ENCODE peak calls at places on chromosomes 7 and 10, in nine cellular contexts. Z, F, X, V, R, J, U, Q and L are unnamed samples.
A peak's percentile ranks its signal among the peaks of the same experiment; 100 is the strongest.

GRCh38 chr10:104784452-104784851 is 143.4 kb downstream of the SORCS3 start:
- DNase-seq in Q (no peak), F (no peak), X (no peak), R (no peak), Z (no peak), J (no peak), U (no peak), V (no peak), L (no peak)

GRCh38 chr10:77586719-77587423 is 50.7 kb downstream of the KCNMA1 start:
- DNase-seq in J (no peak), V (no peak), X (no peak), F (no peak), U (no peak), R (no peak), Q (no peak), Z (no peak), L (no peak)

GRCh38 chr7:156423876-156424275 is 216.7 kb upstream of the RNF32 start:
- DNase-seq in X (no peak), J (no peak), F (no peak), R (no peak), V (no peak), Q (no peak), U (no peak), Z (no peak), L (no peak)

GRCh38 chr10:87861953-87862643 is 1.2 kb downstream of the KLLN start:
- DNase-seq in U (peak; percentile 91), X (peak; percentile 94), Z (peak; percentile 100), F (peak; percentile 98), J (peak; percentile 91), Q (peak; percentile 94), V (peak; percentile 91), R (peak; percentile 95), L (peak; percentile 99)

GRCh38 chr7:119320316-119320715 is 952.7 kb upstream of the KCND2 start:
- DNase-seq in U (no peak), Q (no peak), J (no peak), X (no peak), V (no peak), Z (peak; percentile 27), F (peak; percentile 2), R (no peak), L (no peak)

GRCh38 chr10:87818505-87819273 is 663 bp upstream of the ATAD1 start:
- DNase-seq in Q (peak; percentile 51), X (peak; percentile 8), U (peak; percentile 51), R (peak; percentile 63), V (no peak), J (peak; percentile 30), Z (peak; percentile 71), F (no peak), L (no peak)

GRCh38 chr10:123140164-123140982 is 4.6 kb downstream of the HMX3 start:
- DNase-seq in J (no peak), V (no peak), Q (no peak), U (peak; percentile 50), X (no peak), Z (peak; percentile 71), R (no peak), F (no peak), L (no peak)

GRCh38 chr7:46349490-46349889 is 428.4 kb upstream of the IGFBP3 start:
- DNase-seq in J (no peak), X (no peak), F (no peak), V (no peak), R (no peak), U (no peak), Q (no peak), Z (no peak), L (no peak)

GRCh38 chr7:106571563-106571962 is 89.4 kb downstream of the CCDC71L start:
- DNase-seq in U (no peak), J (no peak), X (no peak), R (no peak), Z (no peak), V (no peak), Q (no peak), F (no peak), L (no peak)

GRCh38 chr7:106572394-106573124 is 88.4 kb downstream of the CCDC71L start:
- DNase-seq in U (no peak), Q (no peak), R (no peak), X (no peak), Z (no peak), F (no peak), V (no peak), J (no peak), L (no peak)

GRCh38 chr7:106570146-106570545 is 90.8 kb downstream of the CCDC71L start:
- DNase-seq in J (no peak), U (no peak), X (no peak), Q (no peak), Z (no peak), V (no peak), F (no peak), R (no peak), L (no peak)

GRCh38 chr7:106569500-106569929 is 91.4 kb downstream of the CCDC71L start:
- DNase-seq in R (no peak), Z (no peak), U (no peak), X (no peak), Q (peak; percentile 88), J (no peak), F (no peak), V (no peak), L (no peak)

DNA sequence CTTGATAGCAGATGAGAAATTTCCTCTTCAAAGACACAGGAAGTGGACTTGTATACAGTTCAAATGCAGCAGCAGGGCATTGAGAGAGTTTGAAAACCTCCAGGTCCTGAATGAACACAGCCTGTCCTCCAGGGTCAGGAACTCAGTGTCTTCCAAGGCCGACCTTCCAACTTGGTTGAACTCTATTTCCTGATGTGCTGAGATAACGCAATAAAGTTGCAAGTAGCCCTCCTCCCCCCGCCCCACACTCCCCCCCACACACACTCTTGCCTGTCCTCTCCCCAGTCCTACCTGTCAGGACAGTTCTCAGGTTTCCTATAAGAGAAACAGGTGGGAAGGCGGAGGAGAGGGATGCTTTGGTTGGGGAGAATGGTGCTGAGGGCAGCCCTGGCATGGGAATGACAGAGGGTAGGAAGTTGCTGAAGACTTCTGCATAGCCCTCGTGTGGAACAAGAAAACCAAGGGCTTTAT is 90.0 kb downstream of the CCDC71L start:
- DNase-seq in R (no peak), X (no peak), V (no peak), U (no peak), F (no peak), J (no peak), Z (no peak), Q (peak; percentile 78), L (no peak)
- TF ChIP-seq REST in R (no peak), X (no peak), V (no peak), U (no peak), F (no peak), J (no peak), Z (no peak), Q (no peak), L (no peak)

DNA sequence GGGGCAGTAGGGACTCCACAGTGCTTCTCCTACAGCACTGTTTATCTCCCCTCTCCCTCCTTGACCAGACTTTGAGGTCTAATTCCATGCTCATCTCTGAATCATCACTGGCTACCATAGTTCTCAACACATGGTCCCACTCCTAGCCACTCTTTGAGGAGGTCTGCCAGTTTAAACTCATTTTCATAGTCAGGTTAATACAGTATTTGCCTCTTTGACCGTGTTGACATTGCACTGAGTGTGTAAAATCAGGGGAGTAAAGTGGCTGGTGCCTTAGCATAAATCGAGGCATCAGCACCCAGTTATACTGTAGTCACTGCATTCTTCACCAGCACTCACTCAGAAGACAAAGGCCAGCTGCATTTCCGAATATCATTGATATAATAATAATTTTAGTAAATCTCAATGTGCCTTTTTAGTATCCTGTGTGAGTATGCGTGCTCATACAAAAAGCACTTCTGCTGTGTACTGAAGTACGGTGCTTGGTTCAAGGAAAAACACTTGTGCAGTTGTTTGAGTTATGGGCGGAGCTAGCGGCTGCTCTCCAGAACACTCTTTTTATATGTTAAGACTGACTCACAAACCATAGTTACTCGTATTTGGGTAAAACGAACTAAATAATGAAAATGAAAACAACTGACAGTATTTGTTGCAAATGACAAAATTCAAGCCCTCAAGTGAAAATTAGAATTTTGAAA is 89.7 kb downstream of the GALNT11 start:
- DNase-seq in X (no peak), V (no peak), Q (no peak), U (no peak), R (no peak), F (no peak), J (no peak), Z (no peak), L (no peak)
- TF ChIP-seq CTCF in X (no peak), V (no peak), Q (no peak), U (no peak), R (no peak), F (no peak), J (no peak), Z (no peak), L (no peak)

GRCh38 chr7:82335001-82335400 is 108.6 kb downstream of the CACNA2D1 start:
- DNase-seq in F (no peak), Z (no peak), J (no peak), U (no peak), R (no peak), X (no peak), Q (no peak), V (no peak), L (no peak)

GRCh38 chr7:82331234-82331633 is 112.3 kb downstream of the CACNA2D1 start:
- DNase-seq in V (no peak), Q (no peak), F (no peak), U (no peak), J (no peak), Z (no peak), R (no peak), X (no peak), L (no peak)

GRCh38 chr7:82339958-82340357 is 103.6 kb downstream of the CACNA2D1 start:
- DNase-seq in J (no peak), V (no peak), F (no peak), U (no peak), Q (no peak), X (no peak), Z (no peak), R (no peak), L (no peak)

GRCh38 chr7:82330706-82331220 is 112.8 kb downstream of the CACNA2D1 start:
- DNase-seq in Q (no peak), V (no peak), F (no peak), U (no peak), R (no peak), X (no peak), Z (no peak), J (no peak), L (no peak)

GRCh38 chr7:82335927-82336326 is 107.7 kb downstream of the CACNA2D1 start:
- DNase-seq in U (peak; percentile 77), Z (peak; percentile 24), J (no peak), V (no peak), Q (peak; percentile 6), X (no peak), F (no peak), R (no peak), L (no peak)
- TF ChIP-seq REST in U (no peak), Z (no peak), J (no peak), V (no peak), Q (no peak), X (no peak), F (no peak), R (no peak), L (no peak)

DNA sequence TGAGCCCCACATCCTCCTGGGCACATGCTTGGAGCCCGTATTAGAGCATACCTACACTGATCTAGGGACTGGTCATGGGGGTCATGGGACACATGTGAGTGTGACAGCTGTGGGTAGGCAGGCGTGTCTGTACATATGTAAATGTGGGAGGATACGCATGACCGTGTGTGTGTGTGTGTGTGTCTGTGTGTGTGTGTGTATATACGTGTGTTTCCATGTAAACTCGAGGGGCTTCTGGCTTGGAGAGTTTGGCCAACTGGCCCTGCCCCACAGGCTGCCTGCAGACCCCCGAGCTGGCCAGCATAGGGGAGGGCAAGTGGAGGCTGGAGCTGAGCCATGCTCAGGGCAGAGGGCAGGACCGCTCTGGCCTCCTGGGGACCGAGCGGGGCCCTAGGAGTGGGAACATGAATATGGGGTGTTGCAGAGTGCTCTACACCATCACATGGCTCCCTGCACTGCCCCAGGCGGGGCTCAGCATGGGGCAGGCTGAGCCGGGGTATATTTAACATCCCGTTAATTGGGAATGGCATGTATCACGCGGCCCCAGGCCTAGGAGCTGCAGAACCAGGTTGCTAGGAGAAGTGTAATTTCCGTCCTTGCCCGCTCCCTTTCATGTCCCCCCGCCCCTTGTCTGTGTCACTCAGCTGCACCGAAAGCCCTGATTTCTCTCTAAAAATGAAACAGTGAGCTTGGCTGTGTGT is 152.7 kb upstream of the PCBD1 start:
- DNase-seq in J (no peak), Z (no peak), V (no peak), F (no peak), R (no peak), U (peak; percentile 77), X (no peak), Q (no peak), L (no peak)
- TF ChIP-seq CTCF in J (no peak), Z (no peak), V (no peak), F (no peak), R (no peak), U (no peak), X (no peak), Q (no peak), L (no peak)